ENCODE peak calls at places on chromosomes 16 and 17, in four cellular contexts. H is NCI-H1417; M is activated naive CD4-positive, alpha-beta T cell treated with anti-CD3 and anti-CD28 coated beads for 36 hours; O is WTC11. X is an unnamed sample.

GRCh38 chr16:49434733-49435132 is 61.1 kb downstream of the C16orf78 start:
- DNase-seq in H (no peak), M (no peak), O (no peak), X (no peak)

GRCh38 chr16:68617735-68618134 is 27.4 kb upstream of the CDH3 start:
- DNase-seq in H (no peak), M (no peak), O (no peak), X (no peak)

GRCh38 chr17:7932949-7933348 is 943 bp downstream of the CNTROB start:
- DNase-seq in H (peak; percentile 12), M (peak; percentile 43), O (peak; percentile 26), X (no peak)

GRCh38 chr16:81826523-81826922 is 47.4 kb downstream of the PLCG2 start:
- DNase-seq in H (no peak), M (no peak), O (no peak), X (no peak)

GRCh38 chr16:87391324-87391949 is 699 bp upstream of the MAP1LC3B start:
- DNase-seq in H (no peak), M (peak; percentile 24), O (peak; percentile 59), X (no peak)

GRCh38 chr17:82003411-82004381 is 19.0 kb downstream of the CENPX start:
- DNase-seq in H (no peak), M (no peak), O (no peak), X (peak; percentile 92)

GRCh38 chr16:30972872-30973271 is 12.1 kb upstream of the HSD3B7 start:
- DNase-seq in H (no peak), M (no peak), O (no peak), X (no peak)

GRCh38 chr17:81277421-81277820 is 17.7 kb downstream of the SLC38A10 start:
- DNase-seq in H (peak; percentile 71), M (no peak), O (no peak), X (no peak)

GRCh38 chr16:30715777-30716445 is 16.9 kb downstream of the SRCAP start:
- DNase-seq in H (no peak), M (peak; percentile 61), O (no peak), X (no peak)

GRCh38 chr16:16805809-16806208 is 426.9 kb downstream of the NPIPA7 start:
- DNase-seq in H (no peak), M (no peak), O (no peak), X (no peak)

GRCh38 chr17:36728030-36728991 is 126.9 kb downstream of the MRM1 start:
- DNase-seq in H (no peak), M (peak; percentile 47), O (no peak), X (no peak)

GRCh38 chr17:18245038-18245776 is 13.3 kb downstream of the FLII start:
- DNase-seq in H (no peak), M (no peak), O (no peak), X (no peak)

GRCh38 chr17:49514374-49514738 is 19.3 kb downstream of the NGFR start:
- DNase-seq in H (no peak), M (no peak), O (peak; percentile 68), X (no peak)

GRCh38 chr16:4700997-4701743 is 7.8 kb downstream of the NUDT16L1 start:
- DNase-seq in H (no peak), M (no peak), O (no peak), X (no peak)

GRCh38 chr16:81530296-81530721 is 85.7 kb downstream of the CMIP start:
- DNase-seq in H (no peak), M (no peak), O (no peak), X (no peak)

GRCh38 chr17:48439875-48440505 is 10.0 kb upstream of the SKAP1 start:
- DNase-seq in H (peak; percentile 27), M (peak; percentile 52), O (no peak), X (no peak)

GRCh38 chr17:9465216-9465921 is 110.3 kb downstream of the STX8 start:
- DNase-seq in H (no peak), M (no peak), O (no peak), X (no peak)

GRCh38 chr16:19771796-19772195 is 53.7 kb downstream of the IQCK start:
- DNase-seq in H (no peak), M (no peak), O (no peak), X (no peak)

GRCh38 chr17:16214190-16215001 is 938 bp downstream of the NCOR1 start:
- DNase-seq in H (no peak), M (no peak), O (no peak), X (no peak)

GRCh38 chr17:58250344-58251011 is 12.1 kb downstream of the LPO start:
- DNase-seq in H (no peak), M (no peak), O (no peak), X (no peak)

GRCh38 chr16:84571010-84571409 is 46.9 kb downstream of the COTL1 start:
- DNase-seq in H (no peak), M (no peak), O (no peak), X (no peak)

GRCh38 chr17:81448442-81448841 is 53.2 kb downstream of the BAHCC1 start:
- DNase-seq in H (no peak), M (no peak), O (no peak), X (no peak)

GRCh38 chr16:65781855-65782254 is 584.6 kb upstream of the CDH5 start:
- DNase-seq in H (no peak), M (no peak), O (no peak), X (no peak)

GRCh38 chr17:40364121-40364861 is at the start of gene GJD3:
- DNase-seq in H (no peak), M (no peak), O (peak; percentile 71), X (no peak)

X was measured in HS-5.